ENCODE peak calls at places on chromosome 3, in six cellular contexts. S is COR-L47; A is T-helper 1 cell; D is substantia nigra; W is stimulated activated CD4-positive, alpha-beta T cell treated with anti-CD3 and anti-CD28 coated beads, Interleukin-4, amount 100 ng/mL, for 48 hours; E is SHP77 treated with DMSO at 0.1 percent for 48 hours. C is an unnamed sample.

GRCh38 chr3:191388823-191389222 is 58.5 kb upstream of the UTS2B start:
- DNase-seq in S (no peak), A (no peak), D (no peak), W (no peak), E (no peak), C (peak)

GRCh38 chr3:30749230-30749629 is 142.8 kb downstream of the TGFBR2 start:
- DNase-seq in S (no peak), A (no peak), D (no peak), W (no peak), E (no peak), C (no peak)

GRCh38 chr3:119240101-119240581 is 537 bp downstream of the B4GALT4 start:
- DNase-seq in S (peak), A (peak), D (no peak), W (no peak), E (no peak), C (peak)

GRCh38 chr3:101827211-101828174 is 21.8 kb upstream of the NFKBIZ start:
- DNase-seq in S (peak), A (peak), D (peak), W (peak), E (no peak), C (peak)

GRCh38 chr3:175208316-175208715 is 349.2 kb downstream of the NAALADL2 start:
- DNase-seq in S (no peak), A (no peak), D (peak), W (no peak), E (no peak), C (peak)

GRCh38 chr3:127772273-127772672 is 50.0 kb downstream of the MGLL start:
- DNase-seq in S (no peak), A (no peak), D (no peak), W (no peak), E (no peak), C (no peak)

GRCh38 chr3:37814547-37814946 is 47.1 kb upstream of the CTDSPL start:
- DNase-seq in S (no peak), A (no peak), D (no peak), W (no peak), E (no peak), C (peak)

GRCh38 chr3:16807981-16808380 is 76.8 kb upstream of the PLCL2 start:
- DNase-seq in S (no peak), A (no peak), D (no peak), W (no peak), E (no peak), C (no peak)

GRCh38 chr3:24485511-24485910 is 9.1 kb downstream of the THRB start:
- DNase-seq in S (no peak), A (no peak), D (no peak), W (no peak), E (no peak), C (peak)

GRCh38 chr3:154060606-154061380 is 60.4 kb upstream of the ARHGEF26 start:
- DNase-seq in S (no peak), A (no peak), D (no peak), W (no peak), E (no peak), C (peak)

GRCh38 chr3:15382405-15382923 is 44.9 kb downstream of the METTL6 start:
- DNase-seq in S (no peak), A (no peak), D (no peak), W (no peak), E (no peak), C (no peak)

GRCh38 chr3:54445630-54446029 is 323.3 kb downstream of the CACNA2D3 start:
- DNase-seq in S (no peak), A (no peak), D (no peak), W (no peak), E (no peak), C (no peak)

GRCh38 chr3:113441051-113441770 is at the start of gene CFAP44:
- DNase-seq in S (no peak), A (peak), D (peak), W (peak), E (no peak), C (peak)

GRCh38 chr3:156488771-156489170 is 66.1 kb downstream of the SSR3 start:
- DNase-seq in S (no peak), A (no peak), D (no peak), W (no peak), E (no peak), C (peak)

GRCh38 chr3:142802891-142803290 is 79.1 kb downstream of the TRPC1 start:
- DNase-seq in S (no peak), A (no peak), D (no peak), W (no peak), E (no peak), C (no peak)

GRCh38 chr3:123122525-123123315 is 55.9 kb downstream of the PDIA5 start:
- DNase-seq in S (no peak), A (no peak), D (no peak), W (no peak), E (no peak), C (peak)

GRCh38 chr3:38005076-38006020 is 14.8 kb downstream of the VILL start:
- DNase-seq in S (no peak), A (no peak), D (peak), W (no peak), E (no peak), C (no peak)

GRCh38 chr3:49415931-49416601 is 3.8 kb downstream of the TCTA start:
- DNase-seq in S (no peak), A (peak), D (no peak), W (peak), E (no peak), C (no peak)

GRCh38 chr3:156820687-156821070 is 5.5 kb upstream of the LEKR1 start:
- DNase-seq in S (no peak), A (no peak), D (no peak), W (no peak), E (no peak), C (no peak)

GRCh38 chr3:186257866-186258265 is 104.2 kb downstream of the DGKG start:
- DNase-seq in S (no peak), A (no peak), D (no peak), W (no peak), E (no peak), C (peak)

GRCh38 chr3:11482024-11482423 is 161.7 kb downstream of the VGLL4 start:
- DNase-seq in S (peak), A (no peak), D (no peak), W (no peak), E (peak), C (peak)

C was measured in cardiac fibroblast.